ENCODE peak calls at places on chromosomes 13 and 19, in five cellular contexts. M is HCT116, U is AG04450, L is WERI-Rb-1, J is mucosa of descending colon. I is an unnamed sample.

GRCh38 chr13:44474122-44474910 is 100.7 kb downstream of the SERP2 start:
- DNase-seq in L (no peak), J (no peak), M (peak; percentile 75), U (no peak), I (no peak)

GRCh38 chr13:109812375-109812774 is 26.0 kb upstream of the IRS2 start:
- DNase-seq in J (no peak), L (no peak), M (no peak), U (no peak), I (no peak)

GRCh38 chr19:40381321-40381720 is 8.7 kb downstream of the HIPK4 start:
- DNase-seq in J (no peak), U (no peak), L (no peak), M (no peak), I (no peak)

GRCh38 chr13:93450226-93450625 is 223.6 kb downstream of the GPC6 start:
- DNase-seq in L (no peak), J (no peak), M (no peak), U (peak; percentile 34), I (no peak)

GRCh38 chr13:52846567-52847321 is 1.7 kb downstream of the PCDH8 start:
- DNase-seq in M (no peak), L (no peak), U (no peak), J (peak; percentile 57), I (peak; percentile 91)

GRCh38 chr19:53951947-53952346 is 10.8 kb upstream of the CACNG8 start:
- DNase-seq in U (no peak), L (no peak), J (no peak), M (no peak), I (no peak)

GRCh38 chr19:20969498-20969897 is 46.4 kb downstream of the ZNF85 start:
- DNase-seq in L (no peak), M (peak; percentile 57), J (no peak), U (no peak), I (no peak)

GRCh38 chr19:45096700-45097099 is 3.7 kb downstream of the PPP1R37 start:
- DNase-seq in M (no peak), L (no peak), U (no peak), J (no peak), I (no peak)

GRCh38 chr13:32267836-32268439 is 47.2 kb downstream of the ZAR1L start:
- DNase-seq in L (peak; percentile 37), M (peak; percentile 51), J (no peak), U (no peak), I (no peak)

GRCh38 chr13:21109168-21109567 is 47.8 kb upstream of the LATS2 start:
- DNase-seq in J (no peak), U (no peak), M (no peak), L (no peak), I (no peak)

GRCh38 chr19:18023596-18024212 is 15.7 kb downstream of the ARRDC2 start:
- DNase-seq in J (peak; percentile 91), M (no peak), U (no peak), L (no peak), I (no peak)

GRCh38 chr19:41995959-41996797 is 2.1 kb upstream of the ATP1A3 start:
- DNase-seq in M (no peak), U (no peak), L (peak; percentile 80), J (peak; percentile 15), I (no peak)

GRCh38 chr13:108897955-108898354 is 268.5 kb downstream of the MYO16 start:
- DNase-seq in J (no peak), M (no peak), U (no peak), L (no peak), I (no peak)

GRCh38 chr19:27881213-27881612 is 1331.7 kb downstream of the UQCRFS1 start:
- DNase-seq in J (no peak), L (no peak), M (no peak), U (no peak), I (no peak)

GRCh38 chr13:109760951-109761350 is 25.4 kb downstream of the IRS2 start:
- DNase-seq in U (no peak), J (no peak), L (no peak), M (no peak), I (no peak)

GRCh38 chr19:41746593-41747227 is 8.6 kb upstream of the CEACAM6 start:
- DNase-seq in U (no peak), M (peak; percentile 47), L (peak; percentile 66), J (no peak), I (no peak)

GRCh38 chr13:35140831-35141230 is 198.8 kb downstream of the NBEA start:
- DNase-seq in J (no peak), L (no peak), U (no peak), M (no peak), I (no peak)

GRCh38 chr19:10295847-10296591 is 6.3 kb downstream of the ICAM5 start:
- DNase-seq in L (no peak), U (no peak), M (no peak), J (no peak), I (no peak)

GRCh38 chr13:32863596-32863995 is 152.6 kb upstream of the KL start:
- DNase-seq in U (no peak), M (no peak), J (no peak), L (no peak), I (no peak)

GRCh38 chr13:31914843-31915242 is 116.7 kb upstream of the FRY start:
- DNase-seq in M (no peak), J (no peak), U (no peak), L (no peak), I (no peak)

GRCh38 chr13:102770435-102770834 is 3.2 kb downstream of the TEX30 start:
- DNase-seq in L (no peak), U (no peak), J (no peak), M (no peak), I (no peak)

GRCh38 chr19:38068851-38069250 is 155.2 kb downstream of the DPF1 start:
- DNase-seq in J (no peak), L (peak; percentile 92), M (no peak), U (no peak), I (no peak)

GRCh38 chr13:38386421-38386820 is 36.8 kb downstream of the UFM1 start:
- DNase-seq in L (no peak), J (no peak), M (no peak), U (no peak), I (no peak)

GRCh38 chr13:98442391-98443230 is 134.3 kb downstream of the STK24 start:
- DNase-seq in L (no peak), U (no peak), J (no peak), M (no peak), I (no peak)

DNA sequence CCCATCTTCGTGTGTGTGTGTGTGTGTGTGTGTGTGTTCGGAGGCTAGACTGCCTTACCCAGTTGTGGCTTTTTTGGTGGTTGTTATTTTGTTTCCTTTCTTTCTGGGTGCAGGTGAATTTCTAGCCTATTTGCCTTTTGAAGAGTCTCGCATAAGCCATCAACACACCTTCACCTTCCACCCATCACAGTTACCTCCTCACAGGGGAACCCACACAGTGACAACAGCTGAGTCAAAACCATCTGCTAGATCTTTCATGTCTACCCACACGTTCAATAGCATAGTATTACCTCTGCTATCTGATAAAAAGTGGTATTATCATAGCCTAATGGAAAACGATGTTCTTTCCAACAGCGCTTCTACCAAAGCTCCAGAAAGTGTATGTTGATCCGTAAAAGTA is 303.2 kb upstream of the TMTC4 start:
- DNase-seq in M (no peak), J (no peak), L (no peak), U (no peak), I (no peak)
- TF ChIP-seq CTCF in M (no peak), J (no peak), L (no peak), U (no peak), I (no peak)

DNA sequence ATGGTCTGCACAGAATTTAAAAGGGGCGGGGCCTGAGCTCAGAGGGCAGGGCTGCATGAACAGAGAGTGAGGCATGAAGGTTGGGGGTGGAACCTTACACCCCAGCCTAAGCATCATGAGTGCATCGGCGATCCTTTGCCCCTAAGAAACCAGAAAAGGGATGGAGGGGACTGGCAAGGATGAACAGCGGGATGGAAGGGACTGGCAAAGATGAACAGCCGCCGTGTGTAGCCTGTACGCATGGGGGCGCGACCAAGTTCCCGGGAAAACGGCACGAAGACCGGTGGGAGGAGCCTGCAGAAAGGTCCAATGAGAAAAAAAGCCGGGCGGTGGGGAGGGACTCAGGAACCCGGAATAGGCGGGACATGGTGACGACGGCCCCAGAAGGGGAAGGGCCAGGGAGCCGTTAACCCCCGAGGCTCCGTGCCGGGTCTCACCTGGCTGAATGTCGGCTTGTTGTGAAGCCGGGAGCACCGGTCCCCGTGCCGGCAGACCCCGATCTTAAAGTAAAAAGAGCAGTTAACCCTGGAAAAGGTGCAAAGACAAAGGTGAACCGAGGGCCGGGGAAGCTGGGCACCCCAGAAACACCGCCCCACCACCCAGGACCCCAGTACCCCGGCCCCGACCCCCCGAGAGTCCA is 410 bp downstream of the U2AF1L4 start:
- DNase-seq in M (peak; percentile 93), J (peak; percentile 97), U (peak; percentile 90), L (peak; percentile 97), I (peak; percentile 92)
- TF ChIP-seq CTCF in M (no peak), J (peak; percentile 10), U (peak; percentile 59), L (peak; percentile 60), I (peak; percentile 36)

DNA sequence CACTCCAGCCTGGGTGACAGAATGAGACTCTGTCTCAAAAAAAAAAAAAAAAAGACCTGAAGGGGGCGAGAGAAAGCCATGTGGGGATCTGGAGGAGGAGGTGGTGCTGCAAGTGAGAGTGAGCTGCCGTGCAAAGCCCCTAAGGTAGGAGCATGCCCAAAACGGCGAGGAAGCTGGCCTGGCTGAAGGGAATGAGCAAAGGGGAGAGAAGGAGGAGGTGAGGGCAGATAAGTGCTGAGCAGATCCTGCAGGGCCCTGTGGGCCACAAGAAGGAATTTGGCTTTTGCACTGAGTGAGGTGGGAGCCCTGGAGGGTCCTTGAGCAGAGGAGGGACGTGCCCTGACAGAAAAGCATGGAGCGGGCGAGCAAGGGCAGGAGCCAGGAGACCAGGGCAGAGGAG is 19.4 kb upstream of the ADGRE5 start:
- DNase-seq in M (no peak), L (peak; percentile 43), J (no peak), U (no peak), I (no peak)
- TF ChIP-seq CTCF in M (peak; percentile 56), L (peak; percentile 45), J (no peak), U (peak; percentile 17), I (no peak)

GRCh38 chr13:80658705-80659104 is 317.8 kb upstream of the SPRY2 start:
- DNase-seq in J (peak; percentile 37), L (no peak), U (no peak), M (no peak), I (no peak)

GRCh38 chr13:80654638-80655249 is 313.8 kb upstream of the SPRY2 start:
- DNase-seq in U (no peak), J (peak; percentile 35), L (no peak), M (no peak), I (no peak)

GRCh38 chr13:80655778-80656518 is 315.0 kb upstream of the SPRY2 start:
- DNase-seq in U (no peak), L (no peak), M (no peak), J (no peak), I (no peak)
- TF ChIP-seq CTCF in U (no peak), L (no peak), M (no peak), J (no peak), I (no peak)

GRCh38 chr13:84605927-84606326 is 723.7 kb upstream of the SLITRK1 start:
- DNase-seq in J (no peak), U (no peak), M (no peak), L (no peak), I (no peak)
- TF ChIP-seq CTCF in J (no peak), U (no peak), M (no peak), L (peak; percentile 25), I (peak; percentile 27)